ENCODE peak calls at places on chromosome 12, in five cellular contexts. One of them, this sample, is unnamed.

GRCh38 chr12:109053382-109054123 is 1.2 kb downstream of the USP30 start:
- DNase-seq in stromal cell of bone marrow: no peak
- DNase-seq in cardiac fibroblast: peak
- DNase-seq in right lobe of liver: peak
- DNase-seq in GOT3: no peak
- DNase-seq in this sample: no peak

GRCh38 chr12:62191747-62192485 is 68.3 kb upstream of the USP15 start:
- DNase-seq in right lobe of liver: peak
- DNase-seq in stromal cell of bone marrow: peak
- DNase-seq in GOT3: no peak
- DNase-seq in cardiac fibroblast: peak
- DNase-seq in this sample: no peak

GRCh38 chr12:47100146-47100545 is 20.4 kb upstream of the AMIGO2 start:
- DNase-seq in GOT3: no peak
- DNase-seq in cardiac fibroblast: peak
- DNase-seq in right lobe of liver: no peak
- DNase-seq in stromal cell of bone marrow: no peak
- DNase-seq in this sample: no peak

GRCh38 chr12:53928054-53928879 is 10.4 kb upstream of the HOXC13 start:
- DNase-seq in GOT3: no peak
- DNase-seq in cardiac fibroblast: no peak
- DNase-seq in right lobe of liver: no peak
- DNase-seq in stromal cell of bone marrow: no peak
- DNase-seq in this sample: no peak

GRCh38 chr12:121705514-121705913 is 7.0 kb upstream of the TMEM120B start:
- DNase-seq in stromal cell of bone marrow: no peak
- DNase-seq in GOT3: no peak
- DNase-seq in right lobe of liver: no peak
- DNase-seq in cardiac fibroblast: no peak
- DNase-seq in this sample: no peak

GRCh38 chr12:6773662-6774351 is 1.5 kb downstream of the LAG3 start:
- DNase-seq in cardiac fibroblast: no peak
- DNase-seq in GOT3: no peak
- DNase-seq in stromal cell of bone marrow: no peak
- DNase-seq in right lobe of liver: no peak
- DNase-seq in this sample: no peak

GRCh38 chr12:113242018-113242418 is 20.8 kb downstream of the TPCN1 start:
- DNase-seq in cardiac fibroblast: no peak
- DNase-seq in GOT3: no peak
- DNase-seq in stromal cell of bone marrow: no peak
- DNase-seq in right lobe of liver: peak
- DNase-seq in this sample: peak

GRCh38 chr12:27822076-27822712 is 42.2 kb upstream of the MANSC4 start:
- DNase-seq in right lobe of liver: no peak
- DNase-seq in cardiac fibroblast: peak
- DNase-seq in GOT3: no peak
- DNase-seq in stromal cell of bone marrow: peak
- DNase-seq in this sample: no peak

GRCh38 chr12:114406326-114407033 is 536 bp upstream of the TBX5 start:
- DNase-seq in right lobe of liver: no peak
- DNase-seq in GOT3: no peak
- DNase-seq in stromal cell of bone marrow: no peak
- DNase-seq in cardiac fibroblast: peak
- DNase-seq in this sample: no peak

GRCh38 chr12:103840399-103840880 is 594 bp downstream of the NT5DC3 start:
- DNase-seq in cardiac fibroblast: peak
- DNase-seq in GOT3: no peak
- DNase-seq in stromal cell of bone marrow: no peak
- DNase-seq in right lobe of liver: no peak
- DNase-seq in this sample: no peak

GRCh38 chr12:69068431-69068830 is 135.5 kb upstream of the CPM start:
- DNase-seq in cardiac fibroblast: peak
- DNase-seq in GOT3: no peak
- DNase-seq in right lobe of liver: no peak
- DNase-seq in stromal cell of bone marrow: peak
- DNase-seq in this sample: no peak

GRCh38 chr12:1481326-1481725 is 113.1 kb downstream of the FBXL14 start:
- DNase-seq in cardiac fibroblast: peak
- DNase-seq in stromal cell of bone marrow: no peak
- DNase-seq in right lobe of liver: no peak
- DNase-seq in GOT3: no peak
- DNase-seq in this sample: no peak

GRCh38 chr12:127280393-127281275 is 986.3 kb upstream of the TMEM132C start:
- DNase-seq in cardiac fibroblast: no peak
- DNase-seq in GOT3: no peak
- DNase-seq in stromal cell of bone marrow: no peak
- DNase-seq in right lobe of liver: peak
- DNase-seq in this sample: no peak

GRCh38 chr12:51238037-51238509 is 553 bp upstream of the DAZAP2 start:
- DNase-seq in GOT3: no peak
- DNase-seq in right lobe of liver: peak
- DNase-seq in cardiac fibroblast: no peak
- DNase-seq in stromal cell of bone marrow: no peak
- DNase-seq in this sample: no peak

GRCh38 chr12:124636138-124636968 is 68.9 kb upstream of the NCOR2 start:
- DNase-seq in GOT3: no peak
- DNase-seq in cardiac fibroblast: peak
- DNase-seq in stromal cell of bone marrow: peak
- DNase-seq in right lobe of liver: no peak
- DNase-seq in this sample: peak

GRCh38 chr12:124523071-124523470 is 44.3 kb downstream of the NCOR2 start:
- DNase-seq in right lobe of liver: no peak
- DNase-seq in cardiac fibroblast: no peak
- DNase-seq in GOT3: no peak
- DNase-seq in stromal cell of bone marrow: no peak
- DNase-seq in this sample: no peak

GRCh38 chr12:68951652-68952051 is 18.7 kb upstream of the CPM start:
- DNase-seq in right lobe of liver: no peak
- DNase-seq in stromal cell of bone marrow: no peak
- DNase-seq in cardiac fibroblast: peak
- DNase-seq in GOT3: no peak
- DNase-seq in this sample: no peak

GRCh38 chr12:94795520-94795919 is 145.2 kb upstream of the TMCC3 start:
- DNase-seq in GOT3: no peak
- DNase-seq in stromal cell of bone marrow: peak
- DNase-seq in right lobe of liver: no peak
- DNase-seq in cardiac fibroblast: peak
- DNase-seq in this sample: peak

GRCh38 chr12:94781835-94782234 is 131.5 kb upstream of the TMCC3 start:
- DNase-seq in GOT3: no peak
- DNase-seq in cardiac fibroblast: no peak
- DNase-seq in right lobe of liver: no peak
- DNase-seq in stromal cell of bone marrow: no peak
- DNase-seq in this sample: no peak

GRCh38 chr12:131128556-131128955 is 174.8 kb downstream of the ADGRD1 start:
- DNase-seq in cardiac fibroblast: no peak
- DNase-seq in stromal cell of bone marrow: no peak
- DNase-seq in GOT3: no peak
- DNase-seq in right lobe of liver: peak
- DNase-seq in this sample: no peak

GRCh38 chr12:2586159-2587035 is 208.4 kb upstream of the FKBP4 start:
- DNase-seq in stromal cell of bone marrow: no peak
- DNase-seq in GOT3: no peak
- DNase-seq in cardiac fibroblast: no peak
- DNase-seq in right lobe of liver: no peak
- DNase-seq in this sample: no peak